ENCODE peak calls at places on chromosome 18, in ten cellular contexts. One of them, this sample, is unnamed.

GRCh38 chr18:63181706-63182105 is 137.9 kb downstream of the BCL2 start:
- DNase-seq in effector memory CD4-positive, alpha-beta T cell: no peak
- DNase-seq in fibroblast of the conjunctiva: no peak
- DNase-seq in nephron progenitor cell: no peak
- DNase-seq in MV-4-11: no peak
- DNase-seq in lower lobe of right lung: no peak
- DNase-seq in breast epithelium: no peak
- DNase-seq in stimulated activated CD8-positive, alpha-beta memory T cell treated with anti-CD3 and anti-CD28 coated beads, Interleukin-15, amount 100 ng/mL, for 24 hours: no peak
- DNase-seq in activated CD4-positive, alpha-beta T cell treated with anti-CD3 and anti-CD28 coated beads for 4 hours: no peak
- DNase-seq in fibroblast of lung: no peak
- DNase-seq in this sample: no peak

GRCh38 chr18:8413751-8414150 is 195.5 kb upstream of the RAB12 start:
- DNase-seq in effector memory CD4-positive, alpha-beta T cell: no peak
- DNase-seq in activated CD4-positive, alpha-beta T cell treated with anti-CD3 and anti-CD28 coated beads for 4 hours: no peak
- DNase-seq in nephron progenitor cell: no peak
- DNase-seq in fibroblast of lung: no peak
- DNase-seq in breast epithelium: no peak
- DNase-seq in MV-4-11: no peak
- DNase-seq in lower lobe of right lung: no peak
- DNase-seq in stimulated activated CD8-positive, alpha-beta memory T cell treated with anti-CD3 and anti-CD28 coated beads, Interleukin-15, amount 100 ng/mL, for 24 hours: no peak
- DNase-seq in fibroblast of the conjunctiva: no peak
- DNase-seq in this sample: no peak

GRCh38 chr18:75408554-75409506 is 18.7 kb downstream of the SMIM21 start:
- DNase-seq in fibroblast of lung: peak
- DNase-seq in fibroblast of the conjunctiva: peak
- DNase-seq in breast epithelium: no peak
- DNase-seq in activated CD4-positive, alpha-beta T cell treated with anti-CD3 and anti-CD28 coated beads for 4 hours: peak
- DNase-seq in effector memory CD4-positive, alpha-beta T cell: no peak
- DNase-seq in nephron progenitor cell: no peak
- DNase-seq in lower lobe of right lung: no peak
- DNase-seq in stimulated activated CD8-positive, alpha-beta memory T cell treated with anti-CD3 and anti-CD28 coated beads, Interleukin-15, amount 100 ng/mL, for 24 hours: no peak
- DNase-seq in MV-4-11: peak
- DNase-seq in this sample: no peak

GRCh38 chr18:28995319-28995718 is 818.4 kb upstream of the CDH2 start:
- DNase-seq in lower lobe of right lung: no peak
- DNase-seq in fibroblast of lung: peak
- DNase-seq in stimulated activated CD8-positive, alpha-beta memory T cell treated with anti-CD3 and anti-CD28 coated beads, Interleukin-15, amount 100 ng/mL, for 24 hours: no peak
- DNase-seq in fibroblast of the conjunctiva: no peak
- DNase-seq in activated CD4-positive, alpha-beta T cell treated with anti-CD3 and anti-CD28 coated beads for 4 hours: no peak
- DNase-seq in breast epithelium: no peak
- DNase-seq in effector memory CD4-positive, alpha-beta T cell: no peak
- DNase-seq in nephron progenitor cell: no peak
- DNase-seq in MV-4-11: no peak
- DNase-seq in this sample: no peak

GRCh38 chr18:79344208-79344581 is 51.5 kb upstream of the NFATC1 start:
- DNase-seq in MV-4-11: no peak
- DNase-seq in stimulated activated CD8-positive, alpha-beta memory T cell treated with anti-CD3 and anti-CD28 coated beads, Interleukin-15, amount 100 ng/mL, for 24 hours: no peak
- DNase-seq in activated CD4-positive, alpha-beta T cell treated with anti-CD3 and anti-CD28 coated beads for 4 hours: no peak
- DNase-seq in nephron progenitor cell: no peak
- DNase-seq in fibroblast of the conjunctiva: no peak
- DNase-seq in breast epithelium: no peak
- DNase-seq in lower lobe of right lung: no peak
- DNase-seq in fibroblast of lung: no peak
- DNase-seq in effector memory CD4-positive, alpha-beta T cell: no peak
- DNase-seq in this sample: no peak

GRCh38 chr18:63832470-63832869 is 55.0 kb upstream of the SERPINB2 start:
- DNase-seq in effector memory CD4-positive, alpha-beta T cell: no peak
- DNase-seq in stimulated activated CD8-positive, alpha-beta memory T cell treated with anti-CD3 and anti-CD28 coated beads, Interleukin-15, amount 100 ng/mL, for 24 hours: no peak
- DNase-seq in lower lobe of right lung: no peak
- DNase-seq in nephron progenitor cell: no peak
- DNase-seq in fibroblast of the conjunctiva: no peak
- DNase-seq in fibroblast of lung: no peak
- DNase-seq in MV-4-11: no peak
- DNase-seq in activated CD4-positive, alpha-beta T cell treated with anti-CD3 and anti-CD28 coated beads for 4 hours: no peak
- DNase-seq in breast epithelium: no peak
- DNase-seq in this sample: no peak

GRCh38 chr18:32271649-32272324 is 81.9 kb downstream of the MEP1B start:
- DNase-seq in activated CD4-positive, alpha-beta T cell treated with anti-CD3 and anti-CD28 coated beads for 4 hours: no peak
- DNase-seq in lower lobe of right lung: no peak
- DNase-seq in MV-4-11: no peak
- DNase-seq in fibroblast of lung: peak
- DNase-seq in stimulated activated CD8-positive, alpha-beta memory T cell treated with anti-CD3 and anti-CD28 coated beads, Interleukin-15, amount 100 ng/mL, for 24 hours: no peak
- DNase-seq in fibroblast of the conjunctiva: peak
- DNase-seq in breast epithelium: no peak
- DNase-seq in effector memory CD4-positive, alpha-beta T cell: no peak
- DNase-seq in nephron progenitor cell: peak
- DNase-seq in this sample: no peak

GRCh38 chr18:79586436-79587297 is 92.9 kb upstream of the CTDP1 start:
- DNase-seq in stimulated activated CD8-positive, alpha-beta memory T cell treated with anti-CD3 and anti-CD28 coated beads, Interleukin-15, amount 100 ng/mL, for 24 hours: no peak
- DNase-seq in effector memory CD4-positive, alpha-beta T cell: no peak
- DNase-seq in fibroblast of lung: no peak
- DNase-seq in nephron progenitor cell: no peak
- DNase-seq in activated CD4-positive, alpha-beta T cell treated with anti-CD3 and anti-CD28 coated beads for 4 hours: no peak
- DNase-seq in MV-4-11: no peak
- DNase-seq in breast epithelium: no peak
- DNase-seq in fibroblast of the conjunctiva: no peak
- DNase-seq in lower lobe of right lung: peak
- DNase-seq in this sample: no peak

GRCh38 chr18:51279367-51279984 is 82.0 kb upstream of the MEX3C start:
- DNase-seq in fibroblast of the conjunctiva: no peak
- DNase-seq in nephron progenitor cell: no peak
- DNase-seq in MV-4-11: peak
- DNase-seq in lower lobe of right lung: no peak
- DNase-seq in fibroblast of lung: no peak
- DNase-seq in stimulated activated CD8-positive, alpha-beta memory T cell treated with anti-CD3 and anti-CD28 coated beads, Interleukin-15, amount 100 ng/mL, for 24 hours: no peak
- DNase-seq in effector memory CD4-positive, alpha-beta T cell: no peak
- DNase-seq in breast epithelium: no peak
- DNase-seq in activated CD4-positive, alpha-beta T cell treated with anti-CD3 and anti-CD28 coated beads for 4 hours: no peak
- DNase-seq in this sample: no peak

GRCh38 chr18:9066358-9066757 is 36.1 kb upstream of the NDUFV2 start:
- DNase-seq in breast epithelium: no peak
- DNase-seq in fibroblast of the conjunctiva: no peak
- DNase-seq in fibroblast of lung: no peak
- DNase-seq in effector memory CD4-positive, alpha-beta T cell: no peak
- DNase-seq in lower lobe of right lung: no peak
- DNase-seq in MV-4-11: no peak
- DNase-seq in stimulated activated CD8-positive, alpha-beta memory T cell treated with anti-CD3 and anti-CD28 coated beads, Interleukin-15, amount 100 ng/mL, for 24 hours: no peak
- DNase-seq in nephron progenitor cell: no peak
- DNase-seq in activated CD4-positive, alpha-beta T cell treated with anti-CD3 and anti-CD28 coated beads for 4 hours: no peak
- DNase-seq in this sample: no peak

GRCh38 chr18:54946149-54946581 is 13.1 kb downstream of the CCDC68 start:
- DNase-seq in MV-4-11: peak
- DNase-seq in fibroblast of lung: peak
- DNase-seq in fibroblast of the conjunctiva: no peak
- DNase-seq in stimulated activated CD8-positive, alpha-beta memory T cell treated with anti-CD3 and anti-CD28 coated beads, Interleukin-15, amount 100 ng/mL, for 24 hours: no peak
- DNase-seq in activated CD4-positive, alpha-beta T cell treated with anti-CD3 and anti-CD28 coated beads for 4 hours: peak
- DNase-seq in nephron progenitor cell: no peak
- DNase-seq in effector memory CD4-positive, alpha-beta T cell: no peak
- DNase-seq in lower lobe of right lung: no peak
- DNase-seq in breast epithelium: no peak
- DNase-seq in this sample: no peak

GRCh38 chr18:58525928-58526424 is 102.9 kb downstream of the ALPK2 start:
- DNase-seq in activated CD4-positive, alpha-beta T cell treated with anti-CD3 and anti-CD28 coated beads for 4 hours: no peak
- DNase-seq in breast epithelium: no peak
- DNase-seq in nephron progenitor cell: no peak
- DNase-seq in lower lobe of right lung: no peak
- DNase-seq in MV-4-11: peak
- DNase-seq in fibroblast of lung: no peak
- DNase-seq in fibroblast of the conjunctiva: no peak
- DNase-seq in effector memory CD4-positive, alpha-beta T cell: no peak
- DNase-seq in stimulated activated CD8-positive, alpha-beta memory T cell treated with anti-CD3 and anti-CD28 coated beads, Interleukin-15, amount 100 ng/mL, for 24 hours: no peak
- DNase-seq in this sample: no peak

GRCh38 chr18:63578357-63578958 is 8.7 kb upstream of the SERPINB13 start:
- DNase-seq in nephron progenitor cell: peak
- DNase-seq in stimulated activated CD8-positive, alpha-beta memory T cell treated with anti-CD3 and anti-CD28 coated beads, Interleukin-15, amount 100 ng/mL, for 24 hours: no peak
- DNase-seq in lower lobe of right lung: no peak
- DNase-seq in fibroblast of lung: peak
- DNase-seq in fibroblast of the conjunctiva: peak
- DNase-seq in activated CD4-positive, alpha-beta T cell treated with anti-CD3 and anti-CD28 coated beads for 4 hours: no peak
- DNase-seq in breast epithelium: no peak
- DNase-seq in MV-4-11: peak
- DNase-seq in effector memory CD4-positive, alpha-beta T cell: no peak
- DNase-seq in this sample: peak

This sample was measured in tibial nerve.